ENCODE peak calls at places on chromosomes 7 and 10, in five cellular contexts. G, S, T, J and V are unnamed samples.

GRCh38 chr7:29723599-29723998 is 82.7 kb upstream of the WIPF3 start:
- DNase-seq in G (no peak), S (peak), T (no peak), J (peak), V (peak)

GRCh38 chr7:85693326-85693725 is 506.5 kb upstream of the SEMA3D start:
- DNase-seq in G (no peak), S (no peak), T (no peak), J (no peak), V (no peak)

GRCh38 chr7:28629216-28629848 is 217.0 kb downstream of the CREB5 start:
- DNase-seq in G (no peak), S (peak), T (no peak), J (no peak), V (no peak)

GRCh38 chr7:48144291-48144768 is 26.9 kb upstream of the ABCA13 start:
- DNase-seq in G (no peak), S (no peak), T (no peak), J (no peak), V (no peak)

GRCh38 chr10:78706256-78706655 is 362.5 kb upstream of the ZMIZ1 start:
- DNase-seq in G (no peak), S (peak), T (no peak), J (no peak), V (no peak)

GRCh38 chr7:79692015-79692414 is 238.5 kb upstream of the MAGI2 start:
- DNase-seq in G (peak), S (peak), T (no peak), J (no peak), V (peak)

GRCh38 chr7:125147047-125147446 is 217.4 kb upstream of the POT1 start:
- DNase-seq in G (no peak), S (no peak), T (no peak), J (no peak), V (no peak)

GRCh38 chr10:103282961-103283360 is 6.0 kb downstream of the INA start:
- DNase-seq in G (no peak), S (no peak), T (no peak), J (no peak), V (no peak)

GRCh38 chr10:72612203-72612826 is 13.6 kb downstream of the MICU1 start:
- DNase-seq in G (no peak), S (no peak), T (no peak), J (no peak), V (no peak)

GRCh38 chr7:72805526-72806494 is 22.2 kb downstream of the TYW1B start:
- DNase-seq in G (peak), S (peak), T (no peak), J (no peak), V (peak)

GRCh38 chr10:63633677-63634487 is 112.7 kb downstream of the REEP3 start:
- DNase-seq in G (peak), S (peak), T (no peak), J (no peak), V (peak)

GRCh38 chr7:143345428-143345900 is 17.0 kb downstream of the FAM131B start:
- DNase-seq in G (peak), S (peak), T (peak), J (peak), V (peak)

GRCh38 chr7:124810605-124811004 is 45.0 kb upstream of the GPR37 start:
- DNase-seq in G (no peak), S (no peak), T (no peak), J (peak), V (no peak)

DNA sequence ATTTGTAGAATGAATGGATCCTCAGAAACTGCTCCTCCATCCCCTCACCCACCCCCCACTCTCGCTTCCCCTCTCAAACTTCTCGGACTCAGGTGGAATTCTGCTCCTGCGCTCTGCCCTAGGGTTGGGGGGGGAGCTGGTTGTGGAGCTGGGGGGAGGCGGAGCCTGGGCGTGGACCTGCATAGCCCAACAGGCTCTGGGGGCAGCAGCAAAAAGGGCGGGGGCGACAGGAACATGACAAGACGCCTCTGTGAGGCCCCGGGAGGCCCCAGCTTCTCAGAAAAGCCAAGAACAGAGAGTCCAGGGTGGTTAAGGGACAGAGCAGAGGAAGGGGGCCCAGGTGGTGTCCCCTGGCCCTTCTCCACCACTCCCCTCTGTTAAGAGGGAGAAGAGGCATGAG is 3.5 kb downstream of the TSC22D4 start:
- DNase-seq in G (no peak), S (no peak), T (no peak), J (no peak), V (no peak)
- H2AK5ac ChIP-seq in G (no peak), S (peak), T (peak), J (no peak), V (no peak)

GRCh38 chr7:22663319-22663718 is 63.7 kb upstream of the IL6 start:
- DNase-seq in G (peak), S (peak), T (no peak), J (no peak), V (no peak)
- H4K8ac ChIP-seq in G (no peak), S (peak), T (no peak), J (no peak), V (no peak)

GRCh38 chr10:14732146-14732545 is 42.6 kb downstream of the FAM107B start:
- DNase-seq in G (no peak), S (no peak), T (no peak), J (no peak), V (no peak)
- H3K4me3 ChIP-seq in G (no peak), S (no peak), T (no peak), J (no peak), V (no peak)

GRCh38 chr10:690227-691161 is 1.0 kb upstream of the DIP2C start:
- DNase-seq in G (no peak), S (peak), T (no peak), J (no peak), V (no peak)
- H2AK5ac ChIP-seq in G (peak), S (peak), T (no peak), J (peak), V (no peak)

GRCh38 chr10:91552260-91552659 is 80.6 kb downstream of the PPP1R3C start:
- DNase-seq in G (no peak), S (no peak), T (no peak), J (no peak), V (no peak)
- H4K8ac ChIP-seq in G (no peak), S (no peak), T (no peak), J (no peak), V (no peak)

DNA sequence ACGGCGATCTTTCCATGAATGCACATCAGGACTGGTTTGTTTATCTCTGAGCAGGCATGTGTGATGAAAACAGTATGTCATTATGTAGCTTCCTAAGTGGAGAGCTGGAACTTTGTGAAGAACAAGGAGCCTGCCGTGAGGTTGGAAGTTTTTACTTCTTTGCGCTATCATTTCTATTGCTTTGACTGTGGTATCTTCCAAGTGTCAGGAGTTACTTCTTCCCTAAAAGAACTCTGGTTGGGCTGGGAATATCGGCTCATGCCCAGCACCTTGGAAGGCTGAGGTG is 167.4 kb upstream of the AHR start:
- DNase-seq in G (no peak), S (peak), T (no peak), J (no peak), V (peak)
- H3K4me3 ChIP-seq in G (no peak), S (no peak), T (no peak), J (no peak), V (no peak)